ENCODE peak calls at places on chromosomes 13 and 19, in five cellular contexts. P, I, O, M and D are unnamed samples. For H3K4me1, the result is how much of the 10 kb centered on the place peaks cover.

GRCh38 chr19:1904385-1905070 is 671 bp upstream of the ADAT3 start:
- DNase-seq in M (peak), I (no peak), O (peak), P (peak), D (peak)

GRCh38 chr13:46479286-46479685 is 73.7 kb upstream of the LRCH1 start:
- DNase-seq in I (no peak), P (no peak), O (no peak), M (no peak), D (no peak)

GRCh38 chr13:38641164-38641948 is 45.5 kb upstream of the FREM2 start:
- DNase-seq in O (peak), P (no peak), I (no peak), M (no peak), D (no peak)

GRCh38 chr13:99656092-99656745 is 154.9 kb downstream of the TM9SF2 start:
- DNase-seq in O (peak), P (peak), M (peak), I (peak), D (peak)

GRCh38 chr13:73397486-73398020 is 338.7 kb downstream of the KLF5 start:
- DNase-seq in M (no peak), I (no peak), P (no peak), O (no peak), D (no peak)

GRCh38 chr13:26663801-26664200 is 96.8 kb downstream of the GPR12 start:
- DNase-seq in P (peak), M (no peak), I (no peak), O (peak), D (no peak)

GRCh38 chr13:71877280-71877653 is 10.3 kb upstream of the DACH1 start:
- DNase-seq in O (no peak), I (no peak), M (peak), P (no peak), D (no peak)

GRCh38 chr19:5403968-5404640 is 51.1 kb upstream of the ZNRF4 start:
- DNase-seq in O (peak), P (peak), I (peak), M (peak), D (peak)

GRCh38 chr19:33683881-33684549 is 62.3 kb downstream of the CHST8 start:
- DNase-seq in I (peak), M (peak), P (no peak), O (no peak), D (peak)

GRCh38 chr19:47310819-47311218 is 1.2 kb downstream of the C5AR1 start:
- DNase-seq in P (no peak), O (no peak), I (peak), M (no peak), D (no peak)

GRCh38 chr13:66994097-66994496 is 236.0 kb downstream of the PCDH9 start:
- DNase-seq in M (peak), P (peak), I (peak), O (peak), D (peak)

GRCh38 chr19:41699968-41700323 is 8.5 kb upstream of the CEACAM5 start:
- DNase-seq in M (no peak), O (no peak), I (no peak), P (no peak), D (no peak)

GRCh38 chr19:9009935-9010651 is at the start of gene MUC16:
- DNase-seq in M (no peak), O (peak), I (no peak), P (no peak), D (peak)

GRCh38 chr19:52237771-52238400 is 31.5 kb upstream of the ZNF766 start:
- DNase-seq in I (peak), M (peak), O (peak), P (peak), D (no peak)

GRCh38 chr13:24212674-24213073 is 52.2 kb downstream of the SPATA13 start:
- DNase-seq in P (no peak), I (no peak), O (no peak), M (no peak), D (no peak)

GRCh38 chr13:102049853-102050252 is 352.0 kb downstream of the FGF14 start:
- DNase-seq in O (no peak), I (no peak), P (no peak), M (no peak), D (no peak)

GRCh38 chr13:50127726-50128291 is 112.6 kb downstream of the KCNRG start:
- DNase-seq in P (no peak), I (no peak), O (no peak), M (peak), D (no peak)

GRCh38 chr13:98749501-98749900 is 3.0 kb downstream of the SLC15A1 start:
- DNase-seq in I (peak), P (no peak), O (no peak), M (no peak), D (peak)

DNA sequence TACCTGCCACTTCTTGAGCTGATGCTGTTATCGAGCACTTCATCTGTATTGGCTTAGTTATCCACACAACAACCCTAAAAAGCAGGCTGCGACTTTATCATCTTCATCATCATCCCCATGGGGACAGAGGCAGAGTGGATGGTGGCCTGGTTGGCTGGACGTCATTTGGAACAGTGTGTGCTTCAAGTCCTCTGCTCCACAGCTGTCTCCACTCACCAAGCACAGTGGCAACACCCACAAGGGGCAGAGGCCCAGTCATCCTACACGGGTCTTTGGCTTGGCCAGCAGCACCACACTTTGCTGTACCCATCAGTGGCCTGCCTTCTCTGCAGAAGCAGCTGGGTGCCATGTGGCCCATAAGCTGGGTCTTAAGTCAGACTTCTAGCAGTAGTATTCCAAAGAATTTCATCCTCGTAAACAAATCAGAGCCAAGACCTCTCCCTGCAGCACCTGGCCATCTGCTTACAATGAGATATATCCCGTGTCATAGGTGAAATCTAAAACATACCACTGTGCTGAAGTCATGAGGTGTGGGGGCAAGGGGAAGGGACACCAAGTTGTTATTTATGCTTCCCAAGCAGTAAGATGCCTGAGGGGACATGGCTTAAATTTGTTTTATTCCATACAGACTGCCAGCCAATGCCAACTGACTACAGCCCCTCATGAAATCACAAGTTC is 47.9 kb upstream of the EPHX3 start:
- DNase-seq in O (no peak), M (no peak), I (peak), P (no peak), D (no peak)
- H3K4me1 ChIP-seq in O (under half), M (under half), I (under half), P (half or more), D (half or more)

DNA sequence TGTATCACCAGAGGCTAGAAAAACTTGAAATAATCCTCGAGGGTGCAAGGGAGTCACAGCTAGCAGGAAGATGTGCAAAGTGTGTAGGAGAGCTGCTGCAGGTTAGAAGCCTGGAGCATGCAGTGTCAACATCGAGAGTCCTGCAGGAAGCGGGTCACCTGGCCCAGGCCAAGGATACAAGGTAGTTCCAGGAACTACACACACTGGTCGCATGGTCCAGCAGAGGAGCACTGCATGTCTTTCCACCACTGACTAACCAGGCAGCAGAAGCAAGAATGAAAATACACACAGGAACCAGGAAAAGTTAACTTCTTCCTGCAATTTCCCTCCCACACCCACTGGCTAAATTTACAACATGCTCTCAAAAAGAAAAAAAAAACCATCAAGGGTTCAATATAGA is 36.0 kb upstream of the MIR17HG start:
- DNase-seq in M (no peak), O (no peak), I (no peak), P (peak), D (no peak)
- H2AFZ ChIP-seq in M (peak), O (no peak), I (no peak), P (peak), D (peak)

GRCh38 chr13:93472296-93472695 is 245.7 kb downstream of the GPC6 start:
- DNase-seq in M (no peak), I (no peak), P (no peak), O (no peak), D (no peak)
- H3K4me1 ChIP-seq in M (under half), I (under half), P (under half), O (under half), D (under half)

DNA sequence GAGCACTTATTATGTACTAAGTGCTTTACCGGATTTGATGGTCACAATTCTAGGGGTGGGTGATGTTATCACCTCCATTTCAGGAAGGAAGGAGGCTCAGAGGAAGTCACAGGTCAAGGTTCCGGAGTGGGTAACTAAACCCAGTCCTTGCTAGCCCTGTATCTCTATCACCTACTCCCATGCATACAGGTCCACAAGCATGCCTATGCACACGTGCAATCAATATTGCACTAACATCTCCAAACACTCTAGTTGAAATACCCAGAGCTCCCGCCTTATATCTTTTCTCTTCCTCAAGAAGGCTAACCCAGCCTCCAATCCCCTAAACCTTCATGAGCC is 17.8 kb upstream of the FOSB start:
- DNase-seq in P (no peak), O (no peak), M (no peak), I (no peak), D (no peak)
- H2AFZ ChIP-seq in P (peak), O (peak), M (peak), I (no peak), D (no peak)